ENCODE peak calls at places on chromosome 1, in eight cellular contexts. G is K562, A is MM.1S, J is GM12865, C is AG09309, N is transverse colon, V is glutamatergic neuron, X is brain microvascular endothelial cell. Z is an unnamed sample.
A peak's percentile ranks its signal among the peaks of the same experiment; 100 is the strongest.

GRCh38 chr1:67371043-67371442 is 59.2 kb downstream of the SERBP1 start:
- DNase-seq in G (no peak), A (no peak), J (no peak), C (no peak), N (no peak), V (no peak), X (no peak), Z (no peak)

GRCh38 chr1:119227446-119227845 is 87.0 kb upstream of the WARS2 start:
- DNase-seq in G (peak; percentile 4), A (no peak), J (no peak), C (no peak), N (no peak), V (peak; percentile 30), X (peak; percentile 6), Z (no peak)

GRCh38 chr1:4087530-4088420 is 187.7 kb upstream of the C1orf174 start:
- DNase-seq in G (no peak), A (no peak), J (no peak), C (no peak), N (no peak), V (no peak), X (no peak), Z (no peak)

GRCh38 chr1:157584503-157584902 is 13.4 kb downstream of the FCRL4 start:
- DNase-seq in G (no peak), A (no peak), J (no peak), C (no peak), N (no peak), V (no peak), X (no peak), Z (no peak)

GRCh38 chr1:226827968-226828513 is 42.4 kb upstream of the PSEN2 start:
- DNase-seq in G (peak; percentile 97), A (peak; percentile 95), J (peak; percentile 97), C (peak; percentile 77), N (peak; percentile 96), V (peak; percentile 98), X (peak; percentile 87), Z (peak; percentile 90)

GRCh38 chr1:18913065-18913502 is 10.7 kb upstream of the ALDH4A1 start:
- DNase-seq in G (peak; percentile 89), A (peak; percentile 63), J (peak; percentile 80), C (no peak), N (peak; percentile 85), V (peak; percentile 78), X (peak; percentile 85), Z (peak; percentile 89)

GRCh38 chr1:100530901-100531487 is 6.9 kb upstream of the GPR88 start:
- DNase-seq in G (no peak), A (peak; percentile 56), J (peak; percentile 77), C (peak; percentile 81), N (peak; percentile 23), V (no peak), X (peak; percentile 56), Z (no peak)

GRCh38 chr1:1313500-1314236 is 5.3 kb downstream of the PUSL1 start:
- DNase-seq in G (no peak), A (no peak), J (no peak), C (no peak), N (no peak), V (no peak), X (no peak), Z (no peak)

GRCh38 chr1:174152424-174152823 is 6.9 kb upstream of the RABGAP1L start:
- DNase-seq in G (no peak), A (no peak), J (no peak), C (no peak), N (no peak), V (no peak), X (no peak), Z (no peak)

GRCh38 chr1:51518033-51518729 is 885 bp downstream of the EPS15 start:
- DNase-seq in G (peak; percentile 98), A (peak; percentile 75), J (peak; percentile 85), C (no peak), N (peak; percentile 74), V (peak; percentile 27), X (no peak), Z (peak; percentile 74)

GRCh38 chr1:180268556-180269044 is 38.5 kb downstream of the LHX4 start:
- DNase-seq in G (no peak), A (no peak), J (no peak), C (no peak), N (no peak), V (no peak), X (no peak), Z (no peak)

GRCh38 chr1:169601096-169601881 is 15.0 kb upstream of the F5 start:
- DNase-seq in G (peak; percentile 23), A (peak; percentile 58), J (peak; percentile 54), C (no peak), N (no peak), V (no peak), X (no peak), Z (peak; percentile 21)

DNA sequence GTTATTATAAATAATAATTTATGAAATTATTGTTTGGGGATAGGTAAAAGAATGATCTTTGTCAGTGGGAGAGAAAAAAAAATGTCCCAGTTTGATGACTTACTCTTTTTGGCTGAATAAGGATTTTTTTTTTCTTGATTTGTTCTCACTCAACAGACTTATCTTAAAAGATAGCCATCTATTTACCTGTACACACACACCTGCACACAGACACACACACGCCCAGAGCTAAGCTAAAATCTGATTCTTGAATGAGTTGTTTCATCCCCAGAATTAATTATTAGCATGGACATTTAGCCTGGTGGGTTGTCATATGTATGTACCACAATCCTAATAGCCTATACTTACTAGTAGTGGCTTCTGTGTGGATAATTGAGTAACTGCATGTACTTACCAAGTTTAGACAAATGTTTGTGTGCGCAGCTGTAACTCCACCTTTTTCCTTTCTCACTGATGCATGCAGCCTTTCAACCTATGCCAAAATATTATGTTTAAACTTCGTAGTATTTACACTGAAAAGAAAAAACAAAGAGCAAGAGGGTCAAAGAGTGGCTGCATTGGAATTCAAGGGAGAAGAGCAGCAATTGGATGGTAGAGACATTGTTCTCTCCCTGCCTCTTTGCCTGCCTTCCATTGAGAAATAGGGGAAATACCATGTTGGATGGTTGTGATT is 174.3 kb downstream of the ADGRL2 start:
- DNase-seq in G (no peak), A (no peak), J (no peak), C (no peak), N (no peak), V (no peak), X (no peak), Z (no peak)
- TF ChIP-seq CTCF in G (no peak), A (no peak), J (no peak), C (no peak), N (no peak), V (no peak), X (no peak), Z (no peak)

GRCh38 chr1:44313265-44313918 is 41.7 kb downstream of the ERI3 start:
- DNase-seq in G (no peak), A (no peak), J (no peak), C (no peak), N (no peak), V (no peak), X (no peak), Z (no peak)

GRCh38 chr1:44315521-44315920 is 39.5 kb downstream of the ERI3 start:
- DNase-seq in G (no peak), A (no peak), J (no peak), C (no peak), N (no peak), V (peak; percentile 31), X (no peak), Z (no peak)

GRCh38 chr1:44312652-44313196 is 42.3 kb downstream of the ERI3 start:
- DNase-seq in G (no peak), A (no peak), J (no peak), C (no peak), N (no peak), V (no peak), X (no peak), Z (no peak)

GRCh38 chr1:44316231-44316759 is 38.8 kb downstream of the ERI3 start:
- DNase-seq in G (peak; percentile 11), A (no peak), J (peak; percentile 36), C (no peak), N (no peak), V (no peak), X (peak; percentile 2), Z (no peak)

GRCh38 chr1:44314401-44314800 is 40.7 kb downstream of the ERI3 start:
- DNase-seq in G (no peak), A (no peak), J (no peak), C (no peak), N (no peak), V (no peak), X (no peak), Z (no peak)
- TF ChIP-seq CTCF in G (no peak), A (no peak), J (no peak), C (peak; percentile 16), N (no peak), V (no peak), X (peak; percentile 56), Z (no peak)

DNA sequence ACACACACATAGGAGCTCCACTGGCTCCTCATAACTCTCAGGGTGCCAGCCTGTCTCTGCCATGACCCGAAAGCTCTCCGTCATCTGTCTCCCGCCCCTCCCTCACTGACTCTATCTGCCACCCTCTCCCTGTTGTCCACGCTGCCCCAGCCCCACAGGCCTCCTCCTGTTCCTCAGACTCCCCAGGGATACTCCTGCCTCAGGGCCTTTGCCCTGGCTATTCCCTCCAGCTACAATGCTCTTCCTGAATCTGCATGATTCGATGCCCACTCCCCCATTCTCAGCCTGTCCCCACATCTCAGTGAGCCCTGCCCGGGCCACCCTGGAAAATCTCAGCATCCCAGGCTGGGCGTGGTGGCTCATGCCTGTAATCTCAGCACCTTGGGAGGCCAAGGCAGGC is 24.6 kb upstream of the DNAJC11 start:
- DNase-seq in G (no peak), A (no peak), J (no peak), C (no peak), N (no peak), V (no peak), X (no peak), Z (no peak)
- TF ChIP-seq CTCF in G (no peak), A (no peak), J (no peak), C (no peak), N (no peak), V (no peak), X (no peak), Z (no peak)

DNA sequence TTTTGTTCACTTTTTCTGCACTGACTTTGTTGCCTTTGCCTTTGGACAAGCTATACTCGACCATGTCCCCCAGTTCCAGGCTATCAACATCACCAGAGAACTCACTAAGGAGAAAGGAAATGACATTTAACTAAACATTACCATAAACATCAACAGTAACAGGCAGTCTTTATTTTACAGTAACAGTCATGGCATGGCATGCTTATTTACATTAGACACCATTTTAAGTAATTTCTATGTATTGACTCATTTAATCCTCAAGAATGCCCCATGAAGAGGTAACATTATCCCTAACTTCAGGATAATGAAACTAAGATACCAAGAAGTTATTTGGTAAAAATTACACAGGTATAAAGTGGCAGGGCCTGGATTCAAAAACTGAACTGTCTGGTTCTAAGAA is 8.7 kb upstream of the NRAS start:
- DNase-seq in G (no peak), A (no peak), J (no peak), C (no peak), N (no peak), V (no peak), X (no peak), Z (no peak)
- TF ChIP-seq CTCF in G (no peak), A (no peak), J (no peak), C (no peak), N (no peak), V (no peak), X (no peak), Z (no peak)

DNA sequence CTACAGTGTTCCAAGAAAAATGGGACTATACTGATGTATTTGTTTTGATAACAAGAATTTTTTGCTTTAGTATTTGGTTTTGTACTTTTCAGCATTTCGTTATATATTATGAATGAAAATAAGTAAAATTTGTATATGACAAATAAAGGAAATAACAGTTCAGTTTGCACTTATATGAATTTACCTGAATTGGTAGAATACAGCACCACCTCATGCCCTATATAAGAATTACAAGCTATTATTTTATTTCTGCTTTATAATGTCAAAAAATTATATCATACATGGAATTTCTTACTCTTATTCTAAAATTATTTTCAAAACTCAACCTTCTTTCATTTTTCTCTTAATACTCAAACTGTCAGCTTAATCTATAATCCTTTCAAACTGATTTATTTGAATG is 14.6 kb downstream of the EFCAB7 start:
- DNase-seq in G (no peak), A (no peak), J (no peak), C (no peak), N (no peak), V (no peak), X (no peak), Z (no peak)
- TF ChIP-seq CTCF in G (no peak), A (peak; percentile 46), J (no peak), C (peak; percentile 22), N (peak; percentile 46), V (peak; percentile 48), X (peak; percentile 30), Z (no peak)